ENCODE peak calls at places on chromosomes 4 and X, in seven cellular contexts. One of them, this sample, is unnamed.
A peak's percentile ranks its signal among the peaks of the same experiment; 100 is the strongest.

GRCh38 chrX:51825432-51825831 is 68.0 kb upstream of the MAGED1 start:
- DNase-seq in upper lobe of right lung: no peak
- DNase-seq in tibial nerve: no peak
- DNase-seq in keratinocyte: no peak
- DNase-seq in IMR-90: peak; percentile 38
- DNase-seq in hepatocyte: peak; percentile 12
- DNase-seq in aorta: no peak
- DNase-seq in this sample: no peak

GRCh38 chrX:31969714-31970113 is 897.9 kb upstream of the FTHL17 start:
- DNase-seq in hepatocyte: no peak
- DNase-seq in upper lobe of right lung: no peak
- DNase-seq in keratinocyte: no peak
- DNase-seq in IMR-90: no peak
- DNase-seq in aorta: no peak
- DNase-seq in tibial nerve: no peak
- DNase-seq in this sample: no peak

GRCh38 chrX:38166478-38167083 is 54.1 kb downstream of the SRPX start:
- DNase-seq in upper lobe of right lung: no peak
- DNase-seq in IMR-90: peak; percentile 26
- DNase-seq in hepatocyte: peak; percentile 53
- DNase-seq in tibial nerve: peak; percentile 54
- DNase-seq in keratinocyte: no peak
- DNase-seq in aorta: no peak
- DNase-seq in this sample: no peak

GRCh38 chr4:76905521-76905920 is 7.6 kb upstream of the SOWAHB start:
- DNase-seq in tibial nerve: no peak
- DNase-seq in hepatocyte: no peak
- DNase-seq in keratinocyte: no peak
- DNase-seq in aorta: no peak
- DNase-seq in upper lobe of right lung: no peak
- DNase-seq in IMR-90: peak; percentile 72
- DNase-seq in this sample: no peak

GRCh38 chr4:88110826-88111225 is 47.6 kb downstream of the ABCG2 start:
- DNase-seq in tibial nerve: no peak
- DNase-seq in hepatocyte: no peak
- DNase-seq in IMR-90: no peak
- DNase-seq in keratinocyte: no peak
- DNase-seq in aorta: no peak
- DNase-seq in upper lobe of right lung: no peak
- DNase-seq in this sample: no peak

GRCh38 chrX:19799319-19800182 is 87.8 kb downstream of the SH3KBP1 start:
- DNase-seq in IMR-90: peak; percentile 31
- DNase-seq in keratinocyte: no peak
- DNase-seq in aorta: no peak
- DNase-seq in hepatocyte: no peak
- DNase-seq in upper lobe of right lung: no peak
- DNase-seq in tibial nerve: no peak
- DNase-seq in this sample: no peak

GRCh38 chrX:17161991-17162390 is 213.0 kb upstream of the NHS start:
- DNase-seq in aorta: no peak
- DNase-seq in tibial nerve: no peak
- DNase-seq in keratinocyte: no peak
- DNase-seq in IMR-90: no peak
- DNase-seq in hepatocyte: no peak
- DNase-seq in upper lobe of right lung: no peak
- DNase-seq in this sample: no peak

GRCh38 chrX:15686818-15687685 is 22.4 kb upstream of the CLTRN start:
- DNase-seq in keratinocyte: no peak
- DNase-seq in hepatocyte: peak; percentile 84
- DNase-seq in upper lobe of right lung: no peak
- DNase-seq in aorta: no peak
- DNase-seq in IMR-90: peak; percentile 61
- DNase-seq in tibial nerve: peak; percentile 68
- DNase-seq in this sample: peak; percentile 60

GRCh38 chr4:112523764-112524505 is 8.0 kb upstream of the NEUROG2 start:
- DNase-seq in tibial nerve: no peak
- DNase-seq in upper lobe of right lung: peak; percentile 84
- DNase-seq in aorta: peak; percentile 83
- DNase-seq in IMR-90: no peak
- DNase-seq in hepatocyte: peak; percentile 84
- DNase-seq in keratinocyte: no peak
- DNase-seq in this sample: peak; percentile 94

GRCh38 chr4:170139764-170140163 is 50.0 kb upstream of the AADAT start:
- DNase-seq in aorta: no peak
- DNase-seq in tibial nerve: no peak
- DNase-seq in upper lobe of right lung: no peak
- DNase-seq in hepatocyte: no peak
- DNase-seq in keratinocyte: no peak
- DNase-seq in IMR-90: peak; percentile 37
- DNase-seq in this sample: no peak

GRCh38 chr4:29309050-29309449 is 1411.1 kb upstream of the PCDH7 start:
- DNase-seq in aorta: no peak
- DNase-seq in tibial nerve: no peak
- DNase-seq in upper lobe of right lung: no peak
- DNase-seq in hepatocyte: no peak
- DNase-seq in keratinocyte: no peak
- DNase-seq in IMR-90: peak; percentile 81
- DNase-seq in this sample: no peak

GRCh38 chr4:182918791-182919302 is 1.7 kb upstream of the DCTD start:
- DNase-seq in hepatocyte: no peak
- DNase-seq in keratinocyte: no peak
- DNase-seq in IMR-90: no peak
- DNase-seq in aorta: no peak
- DNase-seq in tibial nerve: no peak
- DNase-seq in upper lobe of right lung: no peak
- DNase-seq in this sample: no peak

GRCh38 chrX:9704876-9705465 is 60.7 kb downstream of the GPR143 start:
- DNase-seq in hepatocyte: no peak
- DNase-seq in IMR-90: no peak
- DNase-seq in upper lobe of right lung: no peak
- DNase-seq in tibial nerve: no peak
- DNase-seq in aorta: peak; percentile 43
- DNase-seq in keratinocyte: no peak
- DNase-seq in this sample: no peak

GRCh38 chrX:40237745-40238178 is 140.0 kb upstream of the BCOR start:
- DNase-seq in tibial nerve: no peak
- DNase-seq in upper lobe of right lung: no peak
- DNase-seq in aorta: no peak
- DNase-seq in hepatocyte: no peak
- DNase-seq in IMR-90: no peak
- DNase-seq in keratinocyte: no peak
- DNase-seq in this sample: peak; percentile 69

GRCh38 chr4:121790976-121791375 is 10.1 kb upstream of the EXOSC9 start:
- DNase-seq in aorta: no peak
- DNase-seq in upper lobe of right lung: no peak
- DNase-seq in tibial nerve: no peak
- DNase-seq in hepatocyte: peak; percentile 27
- DNase-seq in IMR-90: peak; percentile 40
- DNase-seq in keratinocyte: no peak
- DNase-seq in this sample: no peak

GRCh38 chrX:82127228-82128123 is 925.6 kb downstream of the SH3BGRL start:
- DNase-seq in tibial nerve: no peak
- DNase-seq in upper lobe of right lung: no peak
- DNase-seq in hepatocyte: no peak
- DNase-seq in IMR-90: no peak
- DNase-seq in aorta: no peak
- DNase-seq in keratinocyte: no peak
- DNase-seq in this sample: no peak

DNA sequence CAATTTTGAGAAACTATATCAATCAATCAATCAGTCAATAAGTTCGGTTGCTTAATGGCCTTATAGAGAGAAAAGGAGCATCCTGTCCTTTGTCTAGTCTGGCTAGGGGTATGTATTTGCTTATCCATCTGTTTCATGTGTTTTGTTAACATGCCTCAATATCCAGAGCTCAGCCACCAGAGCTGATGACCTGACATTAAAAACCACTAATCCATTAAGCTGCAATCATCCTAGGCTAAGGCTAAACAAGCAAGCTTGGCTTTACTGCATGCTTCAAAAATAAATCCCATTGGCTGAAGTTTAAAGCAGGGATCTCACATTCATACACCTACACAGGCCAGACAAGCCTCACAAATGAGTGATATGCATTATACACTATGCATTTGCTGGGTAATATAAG is 139.7 kb downstream of the INPP4B start:
- DNase-seq in keratinocyte: no peak
- DNase-seq in hepatocyte: no peak
- DNase-seq in aorta: no peak
- DNase-seq in upper lobe of right lung: no peak
- DNase-seq in IMR-90: no peak
- DNase-seq in tibial nerve: no peak
- DNase-seq in this sample: no peak
- H3K4me3 ChIP-seq in keratinocyte: no peak overlapping the region
- H3K4me3 ChIP-seq in hepatocyte: no peak overlapping the region
- H3K4me3 ChIP-seq in aorta: no peak overlapping the region
- H3K4me3 ChIP-seq in upper lobe of right lung: no peak overlapping the region
- H3K4me3 ChIP-seq in IMR-90: no peak overlapping the region
- H3K4me3 ChIP-seq in tibial nerve: no peak overlapping the region
- H3K4me3 ChIP-seq in this sample: no peak overlapping the region

GRCh38 chr4:3108211-3108610 is 33.7 kb downstream of the HTT start:
- DNase-seq in tibial nerve: no peak
- DNase-seq in hepatocyte: no peak
- DNase-seq in upper lobe of right lung: no peak
- DNase-seq in keratinocyte: no peak
- DNase-seq in IMR-90: peak; percentile 37
- DNase-seq in aorta: no peak
- DNase-seq in this sample: no peak

GRCh38 chr4:3111461-3111860 is 37.0 kb downstream of the HTT start:
- DNase-seq in hepatocyte: peak; percentile 21
- DNase-seq in keratinocyte: no peak
- DNase-seq in upper lobe of right lung: no peak
- DNase-seq in aorta: no peak
- DNase-seq in IMR-90: peak; percentile 82
- DNase-seq in tibial nerve: no peak
- DNase-seq in this sample: peak; percentile 51

GRCh38 chr4:3112241-3112978 is 37.9 kb downstream of the HTT start:
- DNase-seq in upper lobe of right lung: no peak
- DNase-seq in IMR-90: no peak
- DNase-seq in tibial nerve: no peak
- DNase-seq in keratinocyte: no peak
- DNase-seq in aorta: no peak
- DNase-seq in hepatocyte: no peak
- DNase-seq in this sample: no peak

GRCh38 chr4:3107271-3108185 is 33.0 kb downstream of the HTT start:
- DNase-seq in upper lobe of right lung: no peak
- DNase-seq in hepatocyte: no peak
- DNase-seq in aorta: no peak
- DNase-seq in IMR-90: no peak
- DNase-seq in tibial nerve: peak; percentile 48
- DNase-seq in keratinocyte: no peak
- DNase-seq in this sample: no peak

DNA sequence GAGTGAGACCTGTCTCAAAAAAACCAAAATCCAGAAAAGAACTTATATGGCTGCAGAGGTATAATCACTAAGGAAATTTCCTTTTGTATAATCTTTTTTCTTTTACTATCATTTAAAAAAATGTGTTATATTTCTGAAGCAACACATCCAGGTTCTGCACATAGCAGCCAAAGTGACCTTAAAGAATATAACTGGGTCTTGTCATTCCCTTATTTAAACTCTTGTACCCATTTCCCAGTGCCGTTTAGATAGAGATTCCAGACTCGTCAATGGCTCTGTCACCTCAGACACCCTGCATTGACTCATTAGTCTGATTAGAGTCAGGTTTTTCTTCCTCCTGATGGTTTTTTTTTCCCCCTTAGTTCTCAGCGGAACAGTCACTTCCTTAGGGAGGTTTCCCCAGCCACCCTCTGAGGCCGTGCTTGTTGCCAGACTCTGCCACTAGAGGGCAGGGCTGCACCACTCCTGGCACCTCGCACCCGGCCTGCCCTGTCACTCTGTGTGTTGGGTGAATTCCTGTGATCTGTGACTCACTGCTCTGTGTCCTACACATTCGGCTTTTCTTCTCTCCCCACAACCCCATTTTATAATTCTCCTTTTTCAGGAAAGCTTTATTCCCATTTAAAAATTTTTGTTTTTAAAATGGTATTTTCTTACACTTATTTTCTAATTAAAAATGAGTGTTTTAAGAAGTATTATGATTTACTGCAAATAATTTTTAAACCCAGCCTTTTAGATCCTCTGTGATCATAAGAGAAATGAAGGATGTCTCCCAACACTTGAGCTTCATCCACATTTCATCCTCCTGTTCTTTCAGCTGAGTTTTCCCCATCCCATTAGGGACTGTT is 32.1 kb downstream of the HTT start:
- DNase-seq in aorta: peak; percentile 96
- DNase-seq in upper lobe of right lung: peak; percentile 90
- DNase-seq in keratinocyte: peak; percentile 41
- DNase-seq in tibial nerve: peak; percentile 89
- DNase-seq in hepatocyte: peak; percentile 93
- DNase-seq in IMR-90: peak; percentile 89
- DNase-seq in this sample: peak; percentile 91
- H3K36me3 ChIP-seq in aorta: peaks cover 5% of the 10 kb centered on the region
- H3K36me3 ChIP-seq in upper lobe of right lung: peaks cover 63% of the 10 kb centered on the region
- H3K36me3 ChIP-seq in keratinocyte: peaks cover 20% of the 10 kb centered on the region
- H3K36me3 ChIP-seq in tibial nerve: peaks cover 75% of the 10 kb centered on the region
- H3K36me3 ChIP-seq in hepatocyte: no peaks in the 10 kb centered on the region
- H3K36me3 ChIP-seq in IMR-90: peaks cover 20% of the 10 kb centered on the region
- H3K36me3 ChIP-seq in this sample: peaks cover 16% of the 10 kb centered on the region

GRCh38 chr4:820230-821172 is 5.4 kb downstream of the CPLX1 start:
- DNase-seq in upper lobe of right lung: peak; percentile 55
- DNase-seq in keratinocyte: no peak
- DNase-seq in tibial nerve: no peak
- DNase-seq in IMR-90: no peak
- DNase-seq in hepatocyte: no peak
- DNase-seq in aorta: no peak
- DNase-seq in this sample: peak; percentile 39
- H3K27me3 ChIP-seq in upper lobe of right lung: peaks cover 61% of the 10 kb centered on the region
- H3K27me3 ChIP-seq in keratinocyte: peaks cover 63% of the 10 kb centered on the region
- H3K27me3 ChIP-seq in tibial nerve: peaks cover 90% of the 10 kb centered on the region
- H3K27me3 ChIP-seq in IMR-90: peaks cover 82% of the 10 kb centered on the region
- H3K27me3 ChIP-seq in hepatocyte: peaks cover 40% of the 10 kb centered on the region
- H3K27me3 ChIP-seq in aorta: no peaks in the 10 kb centered on the region
- H3K27me3 ChIP-seq in this sample: peaks cover 27% of the 10 kb centered on the region

GRCh38 chr4:39526283-39526682 is 956 bp downstream of the UGDH start:
- DNase-seq in hepatocyte: no peak
- DNase-seq in aorta: no peak
- DNase-seq in tibial nerve: no peak
- DNase-seq in IMR-90: no peak
- DNase-seq in keratinocyte: no peak
- DNase-seq in upper lobe of right lung: no peak
- DNase-seq in this sample: peak; percentile 36

GRCh38 chr4:39524420-39524957 is 2.8 kb downstream of the UGDH start:
- DNase-seq in aorta: peak; percentile 31
- DNase-seq in keratinocyte: no peak
- DNase-seq in upper lobe of right lung: no peak
- DNase-seq in IMR-90: no peak
- DNase-seq in tibial nerve: no peak
- DNase-seq in hepatocyte: no peak
- DNase-seq in this sample: no peak

GRCh38 chr4:39521253-39521908 is 5.9 kb downstream of the UGDH start:
- DNase-seq in tibial nerve: no peak
- DNase-seq in aorta: no peak
- DNase-seq in hepatocyte: no peak
- DNase-seq in IMR-90: peak; percentile 82
- DNase-seq in keratinocyte: no peak
- DNase-seq in upper lobe of right lung: no peak
- DNase-seq in this sample: no peak

GRCh38 chr4:39518484-39518883 is 8.8 kb downstream of the UGDH start:
- DNase-seq in upper lobe of right lung: no peak
- DNase-seq in keratinocyte: no peak
- DNase-seq in IMR-90: no peak
- DNase-seq in hepatocyte: no peak
- DNase-seq in tibial nerve: no peak
- DNase-seq in aorta: no peak
- DNase-seq in this sample: no peak

GRCh38 chr4:39522068-39522467 is 5.2 kb downstream of the UGDH start:
- DNase-seq in tibial nerve: no peak
- DNase-seq in aorta: no peak
- DNase-seq in hepatocyte: no peak
- DNase-seq in keratinocyte: no peak
- DNase-seq in IMR-90: no peak
- DNase-seq in upper lobe of right lung: no peak
- DNase-seq in this sample: no peak
- H3K4me3 ChIP-seq in tibial nerve: no peak overlapping the region
- H3K4me3 ChIP-seq in aorta: no peak overlapping the region
- H3K4me3 ChIP-seq in hepatocyte: no peak overlapping the region
- H3K4me3 ChIP-seq in keratinocyte: no peak overlapping the region
- H3K4me3 ChIP-seq in IMR-90: no peak overlapping the region
- H3K4me3 ChIP-seq in upper lobe of right lung: no peak overlapping the region
- H3K4me3 ChIP-seq in this sample: no peak overlapping the region